ENCODE peak calls at places on chromosomes 7 and 10, in six cellular contexts. A is H9, Y is H1, S is mesenchymal stem cell, K is IMR-90, M is trophoblast cell. D is an unnamed sample.

GRCh38 chr7:27172823-27173411 is 1.2 kb downstream of the HOXA10 start:
- DNase-seq in A (peak; percentile 48), Y (peak; percentile 61), S (peak; percentile 60), K (no peak), M (peak; percentile 39), D (no peak)

GRCh38 chr7:148590533-148590932 is at the start of gene C7orf33:
- DNase-seq in A (no peak), Y (no peak), S (no peak), K (no peak), M (no peak), D (no peak)

GRCh38 chr7:92159-92767 is 100.1 kb upstream of the FAM20C start:
- DNase-seq in A (no peak), Y (peak; percentile 37), S (no peak), K (no peak), M (no peak), D (peak; percentile 72)

GRCh38 chr10:24214762-24215161 is 5.8 kb downstream of the KIAA1217 start:
- DNase-seq in A (no peak), Y (no peak), S (no peak), K (no peak), M (no peak), D (no peak)

GRCh38 chr10:86693721-86694369 is 25.5 kb downstream of the LDB3 start:
- DNase-seq in A (peak; percentile 72), Y (peak; percentile 74), S (peak; percentile 68), K (peak; percentile 51), M (peak; percentile 59), D (no peak)

GRCh38 chr7:13098161-13098560 is 410.7 kb downstream of the ARL4A start:
- DNase-seq in A (no peak), Y (no peak), S (no peak), K (no peak), M (no peak), D (no peak)

GRCh38 chr10:68955414-68955785 is 570 bp upstream of the DDX21 start:
- DNase-seq in A (no peak), Y (no peak), S (no peak), K (no peak), M (no peak), D (no peak)

GRCh38 chr7:20083781-20084180 is 133.4 kb downstream of the MACC1 start:
- DNase-seq in A (no peak), Y (no peak), S (peak; percentile 83), K (peak; percentile 3), M (peak; percentile 78), D (no peak)

GRCh38 chr7:5997210-5997808 is 11.5 kb downstream of the PMS2 start:
- DNase-seq in A (no peak), Y (no peak), S (peak; percentile 68), K (peak; percentile 69), M (peak; percentile 79), D (peak; percentile 21)

GRCh38 chr7:33183504-33183903 is 54.1 kb downstream of the BBS9 start:
- DNase-seq in A (no peak), Y (no peak), S (peak; percentile 63), K (no peak), M (no peak), D (no peak)

GRCh38 chr10:96999987-97000386 is 167.9 kb downstream of the LCOR start:
- DNase-seq in A (no peak), Y (no peak), S (no peak), K (no peak), M (no peak), D (no peak)

GRCh38 chr10:75648854-75649253 is 217.4 kb downstream of the LRMDA start:
- DNase-seq in A (no peak), Y (no peak), S (no peak), K (no peak), M (no peak), D (no peak)
- H3K23ac ChIP-seq in A (no peak overlapping the region), Y (no peak overlapping the region), S (no peak overlapping the region), K (no peak overlapping the region), M (no peak overlapping the region), D (no peak overlapping the region)

GRCh38 chr10:76160758-76161555 is 729.5 kb downstream of the LRMDA start:
- DNase-seq in A (no peak), Y (no peak), S (peak; percentile 38), K (no peak), M (no peak), D (no peak)
- H4K91ac ChIP-seq in A (no peak overlapping the region), Y (no peak overlapping the region), S (no peak overlapping the region), K (no peak overlapping the region), M (no peak overlapping the region), D (no peak overlapping the region)

GRCh38 chr10:14562615-14563214 is 212.0 kb downstream of the FAM107B start:
- DNase-seq in A (no peak), Y (no peak), S (peak; percentile 67), K (no peak), M (no peak), D (no peak)
- H3K27ac ChIP-seq in A (no peak overlapping the region), Y (no peak overlapping the region), S (no peak overlapping the region), K (no peak overlapping the region), M (no peak overlapping the region), D (no peak overlapping the region)

GRCh38 chr7:139566075-139566474 is 42.6 kb downstream of the CLEC2L start:
- DNase-seq in A (no peak), Y (no peak), S (no peak), K (no peak), M (no peak), D (no peak)

GRCh38 chr7:139568346-139568675 is 44.8 kb downstream of the CLEC2L start:
- DNase-seq in A (no peak), Y (no peak), S (no peak), K (no peak), M (no peak), D (no peak)

GRCh38 chr7:139566736-139567646 is 43.5 kb downstream of the CLEC2L start:
- DNase-seq in A (no peak), Y (no peak), S (no peak), K (no peak), M (no peak), D (no peak)

GRCh38 chr7:139568813-139569490 is 45.5 kb downstream of the CLEC2L start:
- DNase-seq in A (peak; percentile 11), Y (no peak), S (no peak), K (no peak), M (no peak), D (no peak)

DNA sequence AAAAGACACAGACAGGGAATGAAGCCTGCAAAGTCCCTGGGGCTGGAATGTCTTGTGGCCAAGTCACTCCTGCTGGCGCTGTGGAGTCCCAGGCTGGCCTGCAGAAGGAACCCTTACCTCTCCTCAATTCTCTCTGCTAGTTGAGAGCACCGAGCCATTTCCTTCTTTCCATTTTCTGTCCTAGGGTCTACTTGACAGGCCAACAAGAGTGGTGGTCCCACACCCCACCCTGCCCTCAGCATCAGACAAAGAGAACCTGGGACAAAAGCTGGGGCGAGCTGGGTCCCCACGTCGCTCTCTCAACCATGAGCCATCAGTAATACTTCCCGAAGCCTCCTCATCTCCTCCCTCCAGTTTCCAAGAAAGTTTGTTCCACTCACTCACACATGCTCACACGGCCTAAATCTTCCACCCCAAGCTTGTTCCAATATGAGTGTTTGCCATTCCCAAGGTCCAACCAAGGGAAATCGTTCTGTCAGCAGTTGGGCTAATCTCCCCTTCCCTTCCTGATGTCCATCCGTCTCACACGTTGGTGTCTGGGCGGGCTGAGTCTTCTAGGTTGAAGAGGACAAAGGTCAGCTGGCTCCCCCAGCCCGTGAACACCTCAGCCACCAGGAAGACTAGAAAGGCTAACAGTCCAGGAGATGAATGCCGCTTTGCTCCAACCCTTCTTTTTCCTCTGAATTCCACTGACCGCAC is 44.3 kb downstream of the CLEC2L start:
- DNase-seq in A (no peak), Y (no peak), S (no peak), K (no peak), M (peak; percentile 51), D (no peak)
- H3K23ac ChIP-seq in A (no peak overlapping the region), Y (no peak overlapping the region), S (no peak overlapping the region), K (no peak overlapping the region), M (no peak overlapping the region), D (peak overlapping the region; percentile 32)

DNA sequence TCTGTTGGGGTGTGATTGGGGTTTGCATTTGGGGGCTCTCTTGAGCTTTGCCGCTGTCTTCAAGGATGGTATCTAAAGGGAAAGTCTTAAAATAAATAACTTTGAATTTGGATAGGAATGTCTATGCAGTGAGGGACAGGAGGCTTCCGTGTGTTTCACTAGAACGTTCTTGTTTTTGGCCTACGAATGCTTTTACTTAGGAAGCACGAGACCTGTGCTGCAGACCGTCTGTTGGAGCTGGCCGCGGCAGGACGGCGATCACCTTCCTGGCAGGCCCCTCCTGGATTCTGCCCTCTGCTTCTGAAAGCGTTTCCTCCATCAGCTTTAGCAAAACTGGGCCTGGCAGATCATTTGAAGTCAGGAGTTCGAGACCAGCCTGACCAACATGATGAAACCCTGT is 44.0 kb downstream of the FOXK1 start:
- DNase-seq in A (no peak), Y (no peak), S (peak; percentile 64), K (no peak), M (no peak), D (no peak)
- H4K91ac ChIP-seq in A (no peak overlapping the region), Y (no peak overlapping the region), S (peak overlapping the region; percentile 23), K (peak overlapping the region; percentile 35), M (no peak overlapping the region), D (no peak overlapping the region)

GRCh38 chr10:78507761-78508160 is 474.1 kb downstream of the RPS24 start:
- DNase-seq in A (no peak), Y (no peak), S (no peak), K (no peak), M (peak; percentile 40), D (no peak)
- H3K27ac ChIP-seq in A (no peak overlapping the region), Y (no peak overlapping the region), S (no peak overlapping the region), K (no peak overlapping the region), M (peak overlapping the region; percentile 80), D (no peak overlapping the region)

DNA sequence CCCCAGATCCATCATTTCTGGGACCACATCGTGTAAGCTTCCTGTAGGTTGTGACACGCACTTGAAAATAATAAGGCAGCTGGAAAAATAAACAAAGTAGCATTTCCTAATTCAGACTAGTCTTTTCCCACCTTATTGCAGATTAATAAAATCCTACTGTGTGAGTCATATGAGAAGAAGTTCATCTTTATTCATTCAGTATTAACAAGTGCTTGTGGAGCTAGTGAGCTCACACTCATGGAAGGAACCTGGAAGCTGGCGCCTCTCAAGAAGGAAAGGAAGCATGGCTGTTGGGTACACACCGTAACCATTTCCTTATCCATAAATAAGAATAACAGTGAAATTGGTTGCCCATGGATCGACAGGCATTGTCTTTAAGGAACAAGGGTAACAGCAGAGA is 152.6 kb upstream of the PFKP start:
- DNase-seq in A (no peak), Y (no peak), S (peak; percentile 6), K (no peak), M (no peak), D (no peak)
- H3K23ac ChIP-seq in A (no peak overlapping the region), Y (no peak overlapping the region), S (no peak overlapping the region), K (no peak overlapping the region), M (no peak overlapping the region), D (no peak overlapping the region)

GRCh38 chr10:116408716-116409115 is 18.9 kb upstream of the PNLIPRP3 start:
- DNase-seq in A (no peak), Y (no peak), S (no peak), K (no peak), M (no peak), D (no peak)
- H4K91ac ChIP-seq in A (no peak overlapping the region), Y (no peak overlapping the region), S (no peak overlapping the region), K (no peak overlapping the region), M (no peak overlapping the region), D (no peak overlapping the region)

DNA sequence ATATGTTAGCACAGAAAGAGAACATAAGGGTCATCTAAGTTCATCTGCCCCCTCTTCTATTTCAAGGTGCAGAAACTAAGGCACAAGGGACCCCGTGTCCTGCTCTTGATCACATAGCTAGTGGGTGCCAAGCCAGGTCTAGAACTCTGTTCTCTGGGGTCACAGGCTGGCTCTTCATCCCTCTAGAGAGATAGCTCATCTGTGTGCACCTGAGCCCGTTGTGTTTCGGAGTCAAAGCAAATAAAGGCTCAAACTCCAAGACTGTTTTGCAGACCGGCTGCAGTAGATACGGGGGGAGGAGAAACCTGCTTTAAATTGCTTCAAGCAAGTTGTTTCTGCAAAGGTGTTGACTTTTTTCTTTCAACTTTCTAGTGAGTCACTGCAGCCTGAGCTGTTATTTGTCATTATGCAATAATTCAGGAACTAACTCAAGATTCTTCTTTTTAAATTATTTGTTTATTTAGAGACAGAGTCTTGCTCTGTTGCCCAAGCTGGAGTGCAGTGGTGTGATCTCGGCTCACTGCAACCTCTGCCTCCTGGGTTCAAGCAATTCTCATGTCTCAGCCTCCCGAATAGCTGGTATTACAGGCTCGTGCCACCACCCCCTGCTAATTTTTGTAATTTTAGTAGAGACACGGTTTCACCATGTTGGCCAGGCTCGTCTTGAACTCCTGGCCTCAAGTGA is 6.5 kb downstream of the BLVRA start:
- DNase-seq in A (no peak), Y (peak; percentile 32), S (peak; percentile 58), K (peak; percentile 43), M (peak; percentile 62), D (no peak)
- H3K27ac ChIP-seq in A (no peak overlapping the region), Y (no peak overlapping the region), S (no peak overlapping the region), K (no peak overlapping the region), M (no peak overlapping the region), D (no peak overlapping the region)

D was measured in neuronal stem cell.